ENCODE peak calls at places on chromosome 22, in seven cellular contexts. N is amniotic stem cell, O is SW 1271, X is WTC11, E is LoVo, B is cardiac fibroblast, C is substantia nigra. K is an unnamed sample.
A peak's percentile ranks its signal among the peaks of the same experiment; 100 is the strongest.

GRCh38 chr22:43783777-43784176 is 28.3 kb downstream of the EFCAB6 start:
- DNase-seq in O (no peak), B (no peak), X (no peak), N (no peak), E (no peak), C (no peak), K (no peak)

GRCh38 chr22:46007848-46008261 is 30.9 kb upstream of the WNT7B start:
- DNase-seq in X (no peak), C (no peak), E (no peak), O (no peak), N (peak; percentile 73), B (peak; percentile 91), K (peak; percentile 72)

GRCh38 chr22:19448076-19448607 is 631 bp upstream of the C22orf39 start:
- DNase-seq in B (peak; percentile 83), N (no peak), X (no peak), O (no peak), C (no peak), E (peak; percentile 21), K (peak; percentile 30)

GRCh38 chr22:25050566-25050965 is 98.0 kb downstream of the KIAA1671 start:
- DNase-seq in X (no peak), C (no peak), B (no peak), O (no peak), N (no peak), E (no peak), K (no peak)

GRCh38 chr22:48559647-48560388 is 1267.9 kb downstream of the BRD1 start:
- DNase-seq in C (no peak), O (no peak), N (no peak), E (no peak), B (no peak), X (no peak), K (no peak)

GRCh38 chr22:33848251-33848650 is 72.0 kb downstream of the LARGE1 start:
- DNase-seq in B (no peak), N (no peak), E (no peak), C (no peak), O (no peak), X (no peak), K (no peak)

GRCh38 chr22:42994276-42994916 is 20.6 kb downstream of the PACSIN2 start:
- DNase-seq in C (no peak), X (no peak), E (no peak), O (no peak), B (no peak), N (no peak), K (no peak)

GRCh38 chr22:17152340-17152739 is 6.7 kb downstream of the HDHD5 start:
- DNase-seq in N (no peak), E (no peak), X (no peak), C (no peak), B (no peak), O (no peak), K (no peak)

GRCh38 chr22:32469799-32470212 is 4.8 kb upstream of the FBXO7 start:
- DNase-seq in E (peak; percentile 11), B (peak; percentile 76), N (no peak), C (no peak), O (no peak), X (no peak), K (peak; percentile 14)

GRCh38 chr22:40396882-40397281 is 26.5 kb downstream of the SGSM3 start:
- DNase-seq in B (peak; percentile 82), X (peak; percentile 36), O (no peak), N (peak; percentile 24), E (peak; percentile 2), C (no peak), K (peak; percentile 71)

GRCh38 chr22:44085743-44086741 is 61.9 kb downstream of the PARVB start:
- DNase-seq in O (no peak), C (no peak), N (no peak), X (peak; percentile 24), E (peak; percentile 48), B (peak; percentile 72), K (peak; percentile 45)

K was measured in mucosa of gallbladder.